ENCODE peak calls at places on chromosomes 11 and 22, in nine cellular contexts. H, K, M, I, D, O, J, G and B are unnamed samples.

GRCh38 chr11:94909371-94909820 is 64.0 kb downstream of the CWC15 start:
- DNase-seq in H (no peak), O (no peak), G (no peak), D (no peak), K (no peak), I (no peak), M (no peak), J (no peak), B (no peak)

GRCh38 chr11:118931576-118931975 is 5.8 kb upstream of the BCL9L start:
- DNase-seq in G (no peak), H (no peak), J (no peak), M (no peak), I (no peak), D (no peak), O (no peak), K (no peak), B (no peak)

GRCh38 chr11:43074810-43075209 is 237.0 kb upstream of the API5 start:
- DNase-seq in K (no peak), I (no peak), G (no peak), D (peak; percentile 29), O (no peak), M (no peak), H (no peak), J (no peak), B (no peak)

GRCh38 chr11:128346808-128347207 is 240.6 kb downstream of the ETS1 start:
- DNase-seq in O (no peak), D (peak; percentile 29), H (peak; percentile 47), J (no peak), G (no peak), I (no peak), K (no peak), M (no peak), B (no peak)

GRCh38 chr11:62143727-62144126 is 19.9 kb downstream of the INCENP start:
- DNase-seq in H (no peak), M (no peak), G (no peak), O (no peak), D (no peak), J (no peak), K (no peak), I (no peak), B (no peak)

GRCh38 chr11:128802358-128802981 is 64.6 kb downstream of the KCNJ1 start:
- DNase-seq in K (no peak), O (peak; percentile 27), H (no peak), G (no peak), I (no peak), J (no peak), M (no peak), D (peak; percentile 39), B (peak; percentile 21)

GRCh38 chr11:128247235-128247594 is 340.1 kb downstream of the ETS1 start:
- DNase-seq in M (no peak), G (no peak), I (no peak), H (no peak), O (no peak), J (no peak), D (no peak), K (no peak), B (no peak)

GRCh38 chr11:34680918-34681554 is 60.1 kb downstream of the EHF start:
- DNase-seq in J (no peak), H (peak; percentile 18), M (peak; percentile 23), O (no peak), D (no peak), G (no peak), I (no peak), K (no peak), B (no peak)

GRCh38 chr22:46471901-46472721 is 65.3 kb downstream of the CELSR1 start:
- DNase-seq in D (peak; percentile 37), G (no peak), I (no peak), M (no peak), H (no peak), O (no peak), K (no peak), J (no peak), B (no peak)

GRCh38 chr11:80103149-80103859 is 662.5 kb upstream of the TENM4 start:
- DNase-seq in K (no peak), I (no peak), H (peak; percentile 87), G (no peak), D (peak; percentile 25), J (no peak), M (no peak), O (no peak), B (no peak)

GRCh38 chr11:2088746-2089535 is 50.2 kb downstream of the IGF2 start:
- DNase-seq in K (no peak), D (no peak), J (no peak), I (no peak), H (no peak), O (no peak), G (no peak), M (no peak), B (no peak)

GRCh38 chr22:49949914-49950292 is 10.7 kb upstream of the PIM3 start:
- DNase-seq in M (no peak), K (no peak), G (no peak), H (no peak), J (no peak), I (no peak), O (no peak), D (no peak), B (no peak)

GRCh38 chr22:36467946-36468345 is 13.5 kb downstream of the TXN2 start:
- DNase-seq in G (no peak), H (peak; percentile 95), J (no peak), D (peak; percentile 39), O (no peak), M (no peak), K (no peak), I (no peak), B (no peak)

GRCh38 chr11:134640536-134640935 is 228.5 kb upstream of the B3GAT1 start:
- DNase-seq in K (no peak), M (no peak), G (no peak), D (no peak), H (no peak), I (no peak), O (no peak), J (no peak), B (no peak)

GRCh38 chr22:19886605-19887250 is 32.1 kb upstream of the GNB1L start:
- DNase-seq in J (no peak), I (no peak), H (peak; percentile 37), K (no peak), G (no peak), M (no peak), O (no peak), D (no peak), B (no peak)

GRCh38 chr11:67032830-67033555 is 10.1 kb downstream of the SYT12 start:
- DNase-seq in M (no peak), O (no peak), I (no peak), H (peak; percentile 72), K (no peak), G (no peak), D (peak; percentile 76), J (no peak), B (no peak)

GRCh38 chr22:29093501-29093921 is 20.7 kb downstream of the KREMEN1 start:
- DNase-seq in K (no peak), M (no peak), J (no peak), G (no peak), H (no peak), O (no peak), D (no peak), I (no peak), B (no peak)

GRCh38 chr11:92322225-92322624 is 97.6 kb downstream of the FAT3 start:
- DNase-seq in H (no peak), K (no peak), I (no peak), J (no peak), D (no peak), M (no peak), O (no peak), G (no peak), B (no peak)

GRCh38 chr11:61142424-61142823 is 18.8 kb downstream of the VPS37C start:
- DNase-seq in O (no peak), G (no peak), D (no peak), J (no peak), K (no peak), M (no peak), I (no peak), H (no peak), B (no peak)

GRCh38 chr11:87878373-87878779 is 296.9 kb downstream of the RAB38 start:
- DNase-seq in G (peak; percentile 32), J (no peak), I (no peak), D (peak; percentile 57), M (peak; percentile 25), K (no peak), H (peak; percentile 37), O (no peak), B (peak; percentile 17)

GRCh38 chr22:19849800-19850481 is 4.7 kb downstream of the GNB1L start:
- DNase-seq in K (no peak), H (no peak), J (no peak), G (no peak), M (no peak), I (no peak), D (peak; percentile 69), O (no peak), B (no peak)

GRCh38 chr22:48505891-48506290 is 1321.8 kb downstream of the BRD1 start:
- DNase-seq in K (no peak), M (no peak), D (no peak), J (no peak), I (no peak), H (no peak), O (no peak), G (no peak), B (no peak)

GRCh38 chr11:1167751-1168231 is 10.0 kb downstream of the MUC5AC start:
- DNase-seq in I (no peak), O (no peak), G (no peak), D (no peak), H (no peak), J (no peak), M (no peak), K (no peak), B (no peak)

GRCh38 chr22:28141614-28142013 is 222.6 kb upstream of the PITPNB start:
- DNase-seq in H (peak; percentile 54), G (no peak), O (no peak), J (no peak), K (no peak), M (no peak), D (no peak), I (no peak), B (no peak)

GRCh38 chr11:131666006-131666405 is 295.6 kb downstream of the NTM start:
- DNase-seq in J (no peak), H (no peak), K (no peak), D (no peak), G (no peak), M (no peak), I (no peak), O (no peak), B (no peak)

GRCh38 chr11:127653071-127653470 is 652.5 kb upstream of the KIRREL3 start:
- DNase-seq in H (no peak), D (no peak), J (no peak), M (no peak), I (no peak), K (no peak), O (no peak), G (no peak), B (no peak)

GRCh38 chr11:115255006-115255762 is 249.0 kb downstream of the CADM1 start:
- DNase-seq in M (no peak), D (no peak), I (no peak), K (no peak), J (no peak), H (no peak), G (no peak), O (no peak), B (no peak)

GRCh38 chr11:28835790-28836189 is 727.6 kb downstream of the METTL15 start:
- DNase-seq in O (no peak), H (no peak), G (no peak), I (no peak), M (no peak), J (no peak), K (no peak), D (peak; percentile 16), B (no peak)

GRCh38 chr11:27423125-27423524 is 49.5 kb downstream of the LGR4 start:
- DNase-seq in K (no peak), D (peak; percentile 62), H (peak; percentile 50), M (no peak), O (peak; percentile 5), J (no peak), I (no peak), G (no peak), B (no peak)

GRCh38 chr11:131668867-131669780 is 298.7 kb downstream of the NTM start:
- DNase-seq in O (peak; percentile 79), K (no peak), I (no peak), D (peak; percentile 73), H (no peak), G (peak; percentile 56), M (no peak), J (peak; percentile 46), B (peak; percentile 74)

GRCh38 chr11:20931029-20931428 is 261.6 kb downstream of the NELL1 start:
- DNase-seq in K (no peak), J (no peak), M (no peak), O (no peak), H (no peak), G (no peak), I (no peak), D (no peak), B (no peak)